ENCODE peak calls at places on chromosomes 1 and 21, in seven cellular contexts. A, L, X, G, U, F and D are unnamed samples.

GRCh38 chr1:30840904-30841598 is 67.5 kb downstream of the SDC3 start:
- DNase-seq in U (peak; percentile 30), F (no peak), A (peak; percentile 17), X (no peak), L (no peak), G (no peak), D (peak; percentile 45)

GRCh38 chr1:26127235-26128163 is 15.9 kb downstream of the PDIK1L start:
- DNase-seq in L (peak; percentile 55), U (no peak), A (no peak), X (no peak), F (peak; percentile 80), G (peak; percentile 2), D (no peak)

GRCh38 chr21:31447477-31447876 is 103.4 kb upstream of the TIAM1 start:
- DNase-seq in G (no peak), L (no peak), A (peak; percentile 36), X (no peak), U (no peak), F (peak; percentile 64), D (peak; percentile 28)

GRCh38 chr1:165403835-165404482 is 41.0 kb downstream of the RXRG start:
- DNase-seq in X (no peak), L (peak; percentile 59), A (no peak), F (peak; percentile 53), G (peak; percentile 66), U (peak; percentile 24), D (peak; percentile 21)

GRCh38 chr1:47563206-47563605 is 125.4 kb downstream of the FOXD2 start:
- DNase-seq in F (no peak), X (no peak), L (no peak), U (no peak), G (no peak), A (no peak), D (peak; percentile 8)

GRCh38 chr1:147515046-147515869 is 26.0 kb upstream of the BCL9 start:
- DNase-seq in F (peak; percentile 80), A (peak; percentile 41), G (peak; percentile 46), L (peak; percentile 89), U (no peak), X (no peak), D (peak; percentile 18)

GRCh38 chr1:152049291-152050073 is 12.7 kb upstream of the S100A11 start:
- DNase-seq in L (no peak), A (peak; percentile 74), U (no peak), F (peak; percentile 87), G (no peak), X (no peak), D (peak; percentile 35)

GRCh38 chr1:106555571-106555970 is 500.9 kb upstream of the PRMT6 start:
- DNase-seq in F (peak; percentile 21), L (no peak), G (no peak), U (no peak), X (no peak), A (no peak), D (no peak)

GRCh38 chr21:15014220-15014619 is 50.6 kb downstream of the NRIP1 start:
- DNase-seq in X (no peak), A (peak; percentile 41), L (no peak), F (no peak), G (no peak), U (no peak), D (no peak)

GRCh38 chr1:24195146-24195545 is 8.1 kb upstream of the IFNLR1 start:
- DNase-seq in X (no peak), G (no peak), L (no peak), F (no peak), U (no peak), A (peak; percentile 11), D (no peak)
- H2BK120ac ChIP-seq in X (no peak overlapping the region), G (no peak overlapping the region), L (no peak overlapping the region), F (no peak overlapping the region), U (no peak overlapping the region), A (no peak overlapping the region), D (no peak overlapping the region)

GRCh38 chr1:232018512-232019340 is 392.1 kb downstream of the DISC1 start:
- DNase-seq in L (no peak), U (no peak), A (no peak), F (no peak), G (no peak), X (no peak), D (no peak)

GRCh38 chr1:232016636-232017035 is 390.0 kb downstream of the DISC1 start:
- DNase-seq in U (no peak), L (no peak), A (peak; percentile 73), F (peak; percentile 54), G (no peak), X (no peak), D (peak; percentile 55)

GRCh38 chr1:232020352-232020751 is 393.8 kb downstream of the DISC1 start:
- DNase-seq in A (no peak), G (no peak), L (peak; percentile 90), F (no peak), X (no peak), U (no peak), D (no peak)

GRCh38 chr1:232014941-232015340 is 388.4 kb downstream of the DISC1 start:
- DNase-seq in G (no peak), X (no peak), A (no peak), L (no peak), U (no peak), F (no peak), D (no peak)

DNA sequence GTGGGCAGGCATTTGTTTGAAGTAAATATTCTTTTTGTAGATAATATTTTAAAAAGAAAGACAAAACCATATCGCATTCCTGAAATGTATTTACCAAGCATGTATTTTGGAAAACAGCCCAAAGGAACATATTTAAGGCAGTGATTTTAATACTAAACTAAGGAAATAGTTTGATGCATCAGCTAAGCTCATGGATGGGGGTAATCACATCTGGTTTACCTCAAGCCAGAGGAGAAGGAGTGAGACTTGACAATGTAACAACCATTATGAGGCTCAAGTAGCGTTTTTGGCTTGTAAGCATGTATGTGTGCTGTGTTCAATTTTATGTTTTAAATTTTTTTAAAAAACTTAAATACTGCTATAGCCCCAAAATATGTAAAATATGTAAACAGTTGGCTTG is 390.5 kb downstream of the DISC1 start:
- DNase-seq in U (no peak), F (peak; percentile 17), G (no peak), X (no peak), A (peak; percentile 15), L (no peak), D (peak; percentile 10)
- H2BK120ac ChIP-seq in U (no peak overlapping the region), F (no peak overlapping the region), G (no peak overlapping the region), X (no peak overlapping the region), A (peak overlapping the region; percentile 63), L (no peak overlapping the region), D (no peak overlapping the region)

GRCh38 chr1:18573170-18573569 is 57.5 kb upstream of the PAX7 start:
- DNase-seq in U (no peak), G (no peak), A (no peak), X (no peak), L (no peak), F (no peak), D (no peak)
- H2BK120ac ChIP-seq in U (no peak overlapping the region), G (no peak overlapping the region), A (no peak overlapping the region), X (no peak overlapping the region), L (no peak overlapping the region), F (no peak overlapping the region), D (no peak overlapping the region)

DNA sequence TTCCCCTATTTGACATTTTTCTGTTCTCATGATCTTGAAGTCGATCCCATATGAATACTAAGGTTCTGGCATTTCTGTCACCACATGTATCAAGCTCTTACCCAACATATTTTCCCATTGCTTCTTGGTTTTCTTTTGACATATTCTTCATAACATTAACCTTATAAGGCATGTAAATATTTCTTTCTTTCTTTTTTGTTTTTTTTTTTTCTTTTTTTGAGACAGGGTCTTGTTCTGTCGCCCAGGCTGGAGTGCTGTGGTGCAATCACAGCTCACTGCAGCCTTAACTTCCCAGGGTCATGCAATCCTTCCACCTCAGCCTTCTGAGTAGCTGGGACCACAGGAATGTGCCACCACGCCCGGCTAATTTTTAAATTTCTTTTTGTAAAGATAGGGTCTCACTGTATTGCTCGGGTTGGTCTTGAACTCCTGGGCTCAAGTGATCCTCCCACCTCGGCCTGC is 33.1 kb upstream of the ERRFI1 start:
- DNase-seq in X (no peak), L (no peak), G (no peak), F (peak; percentile 54), A (peak; percentile 75), U (no peak), D (peak; percentile 75)
- H2BK120ac ChIP-seq in X (no peak overlapping the region), L (no peak overlapping the region), G (no peak overlapping the region), F (no peak overlapping the region), A (peak overlapping the region; percentile 95), U (no peak overlapping the region), D (peak overlapping the region; percentile 8)

DNA sequence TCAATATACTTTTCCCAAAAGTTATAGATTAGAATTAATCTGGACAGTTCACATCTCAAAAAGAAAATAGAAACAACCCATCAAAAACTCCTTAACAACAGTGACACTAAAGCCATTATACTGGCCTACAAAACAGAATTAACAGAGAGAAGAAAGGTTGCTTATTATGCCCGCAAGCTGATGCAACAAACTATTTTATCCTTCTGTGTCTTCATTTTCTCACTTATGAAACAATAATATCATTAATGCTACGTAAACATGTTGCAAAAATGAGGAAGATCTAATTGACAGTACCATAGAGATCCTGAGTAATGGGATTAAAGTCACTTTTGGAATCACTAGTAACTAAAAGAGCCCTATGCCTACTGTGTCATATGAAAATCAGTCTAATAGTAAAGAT is 32.6 kb downstream of the LPGAT1 start:
- DNase-seq in F (no peak), U (no peak), L (no peak), A (no peak), G (no peak), X (no peak), D (no peak)
- H2BK120ac ChIP-seq in F (no peak overlapping the region), U (no peak overlapping the region), L (no peak overlapping the region), A (no peak overlapping the region), G (no peak overlapping the region), X (no peak overlapping the region), D (no peak overlapping the region)

DNA sequence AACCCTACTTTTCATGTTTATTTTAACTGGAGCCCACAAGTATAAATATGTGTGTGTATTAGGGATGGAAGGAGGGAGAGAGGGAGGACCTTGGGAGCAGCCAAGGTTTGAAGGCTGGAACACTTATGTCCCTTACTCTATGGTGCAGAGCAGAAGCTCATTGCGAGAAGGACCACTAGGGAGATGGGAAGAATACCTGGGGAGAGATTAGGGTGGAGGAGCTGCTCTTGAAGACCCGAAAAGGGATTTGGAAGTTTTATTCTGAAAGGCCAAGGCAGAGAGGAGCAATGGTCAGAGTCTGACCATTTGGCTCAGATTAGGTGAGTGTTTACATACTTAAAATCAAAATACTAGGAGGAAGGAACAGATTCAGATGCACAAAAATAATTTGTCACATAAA is 8.1 kb downstream of the CD2 start:
- DNase-seq in F (no peak), U (no peak), L (no peak), X (no peak), G (no peak), A (no peak), D (no peak)
- H2BK120ac ChIP-seq in F (no peak overlapping the region), U (no peak overlapping the region), L (no peak overlapping the region), X (no peak overlapping the region), G (no peak overlapping the region), A (no peak overlapping the region), D (no peak overlapping the region)

DNA sequence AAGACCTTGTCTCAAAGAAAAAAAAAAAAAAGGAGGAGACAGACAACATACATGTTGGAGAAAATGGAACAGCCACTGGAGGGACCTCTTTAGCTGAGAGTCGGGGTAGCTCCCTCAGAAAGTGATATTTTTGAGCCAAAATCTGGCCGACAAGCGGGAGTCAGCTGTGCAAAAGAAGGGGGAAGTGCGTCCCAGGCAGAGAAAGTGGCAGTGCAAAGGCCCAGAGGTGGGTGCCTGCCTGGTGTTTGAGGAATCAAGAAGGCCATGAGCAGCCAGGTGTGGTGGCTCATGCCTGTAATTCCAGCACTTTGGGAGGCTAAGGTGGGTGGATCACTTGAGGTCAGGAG is 6.1 kb upstream of the CROCC start:
- DNase-seq in F (no peak), U (no peak), L (peak; percentile 40), G (no peak), A (no peak), X (no peak), D (no peak)
- H2BK120ac ChIP-seq in F (no peak overlapping the region), U (no peak overlapping the region), L (no peak overlapping the region), G (no peak overlapping the region), A (no peak overlapping the region), X (no peak overlapping the region), D (no peak overlapping the region)